ENCODE peak calls at places on chromosomes 5 and 9, in five cellular contexts. J is tibial nerve, F is neural crest cell, X is pancreas, Y is GM06990. P is an unnamed sample.

GRCh38 chr9:87910821-87911220 is 6.9 kb upstream of the SPATA31C1 start:
- DNase-seq in J (no peak), F (no peak), X (no peak), Y (no peak), P (no peak)

GRCh38 chr9:71709384-71709783 is 58.9 kb downstream of the CEMIP2 start:
- DNase-seq in J (no peak), F (no peak), X (no peak), Y (no peak), P (no peak)

GRCh38 chr5:6702633-6703032 is 10.6 kb upstream of the TENT4A start:
- DNase-seq in J (no peak), F (no peak), X (no peak), Y (no peak), P (no peak)

GRCh38 chr5:1020461-1020961 is 11.9 kb downstream of the NKD2 start:
- DNase-seq in J (no peak), F (no peak), X (no peak), Y (no peak), P (peak)

GRCh38 chr5:32001722-32002121 is 172.4 kb downstream of the GOLPH3 start:
- DNase-seq in J (no peak), F (no peak), X (no peak), Y (no peak), P (no peak)

GRCh38 chr5:77921369-77921768 is 145.2 kb upstream of the TBCA start:
- DNase-seq in J (no peak), F (no peak), X (no peak), Y (no peak), P (no peak)

GRCh38 chr9:134634190-134634589 is 7.4 kb upstream of the COL5A1 start:
- DNase-seq in J (no peak), F (no peak), X (no peak), Y (no peak), P (peak)

GRCh38 chr5:35001842-35002241 is 45.9 kb downstream of the AGXT2 start:
- DNase-seq in J (no peak), F (no peak), X (no peak), Y (no peak), P (no peak)

GRCh38 chr5:83474986-83475385 is 3.4 kb downstream of the VCAN start:
- DNase-seq in J (no peak), F (no peak), X (no peak), Y (no peak), P (peak)

GRCh38 chr9:137878146-137878941 is 762 bp downstream of the CACNA1B start:
- DNase-seq in J (no peak), F (peak), X (peak), Y (peak), P (peak)

GRCh38 chr9:36118706-36119105 is 17.8 kb upstream of the GLIPR2 start:
- DNase-seq in J (no peak), F (no peak), X (no peak), Y (no peak), P (no peak)

GRCh38 chr5:175885813-175886212 is 14.4 kb downstream of the CPLX2 start:
- DNase-seq in J (no peak), F (no peak), X (no peak), Y (no peak), P (no peak)

GRCh38 chr5:158819095-158819494 is 280.6 kb downstream of the EBF1 start:
- DNase-seq in J (no peak), F (no peak), X (no peak), Y (no peak), P (no peak)

GRCh38 chr9:34332370-34332964 is 3.1 kb downstream of the NUDT2 start:
- DNase-seq in J (peak), F (no peak), X (no peak), Y (no peak), P (no peak)

GRCh38 chr5:76544268-76544926 is 78.8 kb downstream of the F2RL2 start:
- DNase-seq in J (no peak), F (peak), X (peak), Y (no peak), P (no peak)

GRCh38 chr5:45512521-45512920 is 183.7 kb downstream of the HCN1 start:
- DNase-seq in J (no peak), F (no peak), X (no peak), Y (no peak), P (no peak)

GRCh38 chr5:96565843-96566242 is 96.3 kb upstream of the CAST start:
- DNase-seq in J (no peak), F (no peak), X (no peak), Y (no peak), P (no peak)

GRCh38 chr5:151890299-151890698 is 34.4 kb downstream of the GLRA1 start:
- DNase-seq in J (no peak), F (no peak), X (no peak), Y (no peak), P (no peak)
- TF ChIP-seq CTCF in J (no peak), F (peak), X (no peak), Y (no peak), P (no peak)

GRCh38 chr9:16846986-16847385 is 23.5 kb downstream of the BNC2 start:
- DNase-seq in J (no peak), F (no peak), X (no peak), Y (no peak), P (no peak)

GRCh38 chr9:16848189-16848588 is 22.3 kb downstream of the BNC2 start:
- DNase-seq in J (no peak), F (no peak), X (no peak), Y (no peak), P (no peak)
- TF ChIP-seq CTCF in J (no peak), F (no peak), X (no peak), Y (no peak), P (no peak)

GRCh38 chr5:171926311-171926710 is 80.1 kb downstream of the FBXW11 start:
- DNase-seq in J (no peak), F (no peak), X (no peak), Y (no peak), P (no peak)

GRCh38 chr5:171924493-171925122 is 81.8 kb downstream of the FBXW11 start:
- DNase-seq in J (no peak), F (no peak), X (no peak), Y (no peak), P (no peak)

GRCh38 chr5:171931163-171931562 is 75.3 kb downstream of the FBXW11 start:
- DNase-seq in J (no peak), F (no peak), X (no peak), Y (no peak), P (no peak)

GRCh38 chr5:171927345-171927941 is 79.0 kb downstream of the FBXW11 start:
- DNase-seq in J (no peak), F (no peak), X (no peak), Y (no peak), P (no peak)
- TF ChIP-seq CTCF in J (no peak), F (peak), X (no peak), Y (peak), P (peak)

GRCh38 chr5:82096249-82096648 is 124.4 kb downstream of the ATG10 start:
- DNase-seq in J (no peak), F (no peak), X (no peak), Y (no peak), P (no peak)

GRCh38 chr5:82105457-82105856 is 133.6 kb downstream of the ATG10 start:
- DNase-seq in J (no peak), F (no peak), X (no peak), Y (no peak), P (no peak)

GRCh38 chr5:82106207-82106606 is 134.4 kb downstream of the ATG10 start:
- DNase-seq in J (no peak), F (no peak), X (no peak), Y (no peak), P (no peak)

GRCh38 chr5:82104872-82105271 is 133.0 kb downstream of the ATG10 start:
- DNase-seq in J (no peak), F (no peak), X (no peak), Y (no peak), P (no peak)

GRCh38 chr5:82100303-82101077 is 128.7 kb downstream of the ATG10 start:
- DNase-seq in J (no peak), F (no peak), X (no peak), Y (peak), P (no peak)
- TF ChIP-seq CTCF in J (no peak), F (no peak), X (no peak), Y (no peak), P (no peak)

GRCh38 chr5:151225071-151225470 is 1.2 kb upstream of the CCDC69 start:
- DNase-seq in J (no peak), F (no peak), X (no peak), Y (no peak), P (no peak)

GRCh38 chr5:151224372-151224771 is 480 bp upstream of the CCDC69 start:
- DNase-seq in J (no peak), F (no peak), X (no peak), Y (no peak), P (no peak)

GRCh38 chr5:151222054-151222768 is 1.7 kb downstream of the CCDC69 start:
- DNase-seq in J (no peak), F (no peak), X (no peak), Y (no peak), P (no peak)

GRCh38 chr5:151222769-151223446 is 984 bp downstream of the CCDC69 start:
- DNase-seq in J (no peak), F (no peak), X (no peak), Y (no peak), P (peak)

DNA sequence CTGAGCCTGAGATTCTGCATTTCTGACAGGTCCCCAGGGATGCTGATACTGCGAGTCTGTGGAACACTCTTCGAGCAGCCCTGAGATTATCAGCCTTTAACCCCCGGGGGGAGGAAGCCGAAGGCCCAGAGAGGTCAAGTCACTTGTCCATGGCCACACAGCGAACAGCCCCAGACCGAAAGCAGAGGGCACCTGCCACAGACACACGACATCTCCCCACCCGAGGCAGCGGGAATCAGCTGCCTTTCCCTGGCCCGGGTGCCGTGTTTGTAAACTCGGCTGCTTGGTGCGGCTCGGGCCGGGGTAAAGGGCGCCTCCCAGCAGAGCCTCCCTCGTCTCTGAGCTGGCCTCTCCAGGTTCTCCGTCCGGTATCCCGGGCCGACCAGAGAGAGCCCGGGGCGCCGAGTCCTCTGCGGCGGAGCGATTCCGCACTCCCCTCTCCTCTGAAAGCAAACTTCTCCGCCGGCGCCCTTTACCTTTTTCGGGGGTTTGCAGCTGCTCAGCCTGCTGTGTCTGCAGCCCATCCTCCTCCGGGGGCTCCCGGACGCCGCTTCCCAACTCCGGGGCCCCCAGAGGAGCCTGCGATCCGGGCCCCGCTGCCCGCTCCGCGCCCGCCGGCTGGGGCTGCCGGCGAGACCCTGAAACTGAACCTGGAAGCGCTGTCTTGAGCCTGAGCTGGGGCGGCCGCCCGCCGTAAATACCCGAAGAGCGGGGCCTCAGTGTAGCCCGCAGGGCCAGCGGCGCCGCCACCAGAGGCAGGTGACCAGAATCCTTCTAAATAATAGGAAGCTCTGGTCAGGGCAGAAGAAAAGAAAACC is at the start of gene CCDC69:
- DNase-seq in J (peak), F (peak), X (peak), Y (peak), P (peak)
- TF ChIP-seq CTCF in J (no peak), F (peak), X (no peak), Y (no peak), P (no peak)

GRCh38 chr9:18208166-18209059 is 265.5 kb upstream of the ADAMTSL1 start:
- DNase-seq in J (peak), F (peak), X (peak), Y (no peak), P (peak)
- TF ChIP-seq CTCF in J (peak), F (peak), X (peak), Y (no peak), P (peak)

DNA sequence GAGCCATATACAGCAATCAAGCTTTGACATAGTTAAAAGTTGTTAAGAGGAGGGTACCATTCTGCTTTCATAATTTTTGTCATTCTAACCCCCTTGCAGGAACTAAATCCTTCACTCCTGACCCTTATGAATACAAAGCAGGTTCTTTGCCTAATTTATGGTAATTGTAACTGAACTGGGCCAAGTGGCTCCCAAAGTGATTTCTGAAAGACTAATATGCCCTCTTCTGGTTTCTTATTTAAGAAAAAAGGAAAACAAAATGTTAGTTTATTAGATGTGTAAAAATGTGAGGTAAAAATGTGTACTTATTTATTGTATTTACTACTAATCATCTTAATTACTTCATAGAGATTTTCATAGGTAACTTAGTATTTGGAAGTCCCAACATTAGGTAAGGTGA is 268.5 kb downstream of the BNC2 start:
- DNase-seq in J (no peak), F (no peak), X (no peak), Y (no peak), P (no peak)
- TF ChIP-seq CTCF in J (no peak), F (no peak), X (no peak), Y (no peak), P (no peak)

DNA sequence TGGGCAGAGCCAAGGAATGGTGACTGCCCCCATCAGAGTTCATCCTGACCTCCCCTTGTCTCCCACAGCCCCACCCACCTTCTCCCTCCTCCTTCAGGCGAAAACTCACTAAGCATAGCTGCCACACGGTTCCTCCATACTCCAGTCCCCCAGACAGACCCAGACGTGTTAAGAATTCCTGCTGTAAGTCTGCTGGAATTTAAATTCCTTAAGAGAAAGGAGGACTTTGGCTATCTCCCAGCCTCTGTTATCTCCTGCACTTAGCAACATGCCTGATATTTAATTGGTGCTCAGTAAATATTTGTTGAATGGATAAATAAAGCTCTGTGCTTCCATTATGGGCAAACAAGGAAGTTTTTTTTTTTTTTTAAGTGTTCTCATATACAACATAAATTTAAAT is 213.7 kb downstream of the RFK start:
- DNase-seq in J (no peak), F (no peak), X (no peak), Y (no peak), P (no peak)
- TF ChIP-seq CTCF in J (no peak), F (no peak), X (no peak), Y (no peak), P (no peak)

P was measured in glutamatergic neuron.